ENCODE peak calls at places on chromosome 7, in nine cellular contexts. Q is T-helper 9 cell; H is stromal cell of bone marrow; D is smooth muscle cell of the brain vasculature; A is activated naive CD4-positive, alpha-beta T cell treated with anti-CD3 and anti-CD28 coated beads, Interleukin-2, amount 10 ng/mL, durations not matched to agents 7 days and 5 days; V is CD8-positive, alpha-beta T cell; F is choroid plexus epithelial cell; G is type B pancreatic cell; U is neural progenitor cell. L is an unnamed sample.

GRCh38 chr7:93720106-93720505 is 145.6 kb upstream of the CALCR start:
- DNase-seq in Q (no peak), H (no peak), D (no peak), A (no peak), V (no peak), F (peak; percentile 32), G (no peak), U (no peak), L (no peak)

GRCh38 chr7:30019960-30020359 is 6.5 kb downstream of the FKBP14 start:
- DNase-seq in Q (no peak), H (no peak), D (no peak), A (no peak), V (no peak), F (no peak), G (no peak), U (no peak), L (no peak)

GRCh38 chr7:98338441-98338840 is 57.0 kb downstream of the BRI3 start:
- DNase-seq in Q (no peak), H (no peak), D (no peak), A (no peak), V (no peak), F (no peak), G (no peak), U (no peak), L (no peak)

GRCh38 chr7:33804261-33804660 is 101.1 kb upstream of the BMPER start:
- DNase-seq in Q (no peak), H (no peak), D (no peak), A (no peak), V (no peak), F (no peak), G (no peak), U (no peak), L (no peak)

GRCh38 chr7:89316584-89316983 is 521.0 kb upstream of the TEX47 start:
- DNase-seq in Q (no peak), H (no peak), D (no peak), A (no peak), V (no peak), F (no peak), G (no peak), U (no peak), L (no peak)

GRCh38 chr7:33425385-33425784 is 296.0 kb downstream of the BBS9 start:
- DNase-seq in Q (no peak), H (no peak), D (no peak), A (no peak), V (no peak), F (peak; percentile 17), G (no peak), U (no peak), L (no peak)

GRCh38 chr7:135827391-135827790 is 78.8 kb upstream of the FAM180A start:
- DNase-seq in Q (no peak), H (no peak), D (no peak), A (no peak), V (no peak), F (no peak), G (no peak), U (no peak), L (no peak)

GRCh38 chr7:144835166-144835611 is 664 bp downstream of the TPK1 start:
- DNase-seq in Q (peak; percentile 16), H (peak; percentile 26), D (peak; percentile 36), A (no peak), V (peak; percentile 36), F (peak; percentile 73), G (no peak), U (peak; percentile 48), L (peak; percentile 62)

GRCh38 chr7:132997505-132997904 is 84.4 kb downstream of the CHCHD3 start:
- DNase-seq in Q (no peak), H (no peak), D (no peak), A (no peak), V (no peak), F (no peak), G (no peak), U (no peak), L (no peak)

GRCh38 chr7:73613954-73614735 is 10.2 kb downstream of the MLXIPL start:
- DNase-seq in Q (no peak), H (no peak), D (no peak), A (no peak), V (no peak), F (no peak), G (no peak), U (no peak), L (no peak)

GRCh38 chr7:130988443-130988842 is 254.4 kb upstream of the KLF14 start:
- DNase-seq in Q (no peak), H (no peak), D (no peak), A (peak; percentile 39), V (no peak), F (no peak), G (no peak), U (peak; percentile 61), L (no peak)

GRCh38 chr7:41472427-41473125 is 230.3 kb downstream of the INHBA start:
- DNase-seq in Q (no peak), H (peak; percentile 19), D (no peak), A (no peak), V (no peak), F (peak; percentile 51), G (no peak), U (no peak), L (no peak)

GRCh38 chr7:78852951-78853350 is 600.5 kb downstream of the MAGI2 start:
- DNase-seq in Q (no peak), H (peak; percentile 70), D (no peak), A (no peak), V (no peak), F (peak; percentile 4), G (no peak), U (no peak), L (no peak)

GRCh38 chr7:159166530-159166929 is 21.9 kb upstream of the VIPR2 start:
- DNase-seq in Q (no peak), H (no peak), D (no peak), A (no peak), V (no peak), F (no peak), G (no peak), U (no peak), L (no peak)

GRCh38 chr7:121872831-121873764 is at the start of gene PTPRZ1:
- DNase-seq in Q (no peak), H (no peak), D (no peak), A (no peak), V (no peak), F (peak; percentile 28), G (peak; percentile 73), U (peak; percentile 95), L (no peak)

GRCh38 chr7:53428045-53428444 is 392.6 kb downstream of the POM121L12 start:
- DNase-seq in Q (no peak), H (no peak), D (no peak), A (no peak), V (no peak), F (no peak), G (no peak), U (no peak), L (no peak)

GRCh38 chr7:141702047-141702567 is at the start of gene DENND11:
- DNase-seq in Q (peak; percentile 54), H (no peak), D (no peak), A (peak; percentile 58), V (peak; percentile 43), F (peak; percentile 23), G (peak; percentile 73), U (peak; percentile 82), L (peak; percentile 63)

GRCh38 chr7:45001138-45001694 is 1.2 kb downstream of the CCM2 start:
- DNase-seq in Q (peak; percentile 45), H (no peak), D (no peak), A (peak; percentile 70), V (peak; percentile 30), F (no peak), G (no peak), U (peak; percentile 46), L (peak; percentile 44)

GRCh38 chr7:636396-636795 is 90.1 kb upstream of the DNAAF5 start:
- DNase-seq in Q (peak; percentile 39), H (no peak), D (no peak), A (peak; percentile 54), V (peak; percentile 37), F (peak; percentile 38), G (no peak), U (peak; percentile 11), L (peak; percentile 49)

GRCh38 chr7:112272921-112273561 is 66.5 kb downstream of the ZNF277 start:
- DNase-seq in Q (no peak), H (no peak), D (no peak), A (no peak), V (no peak), F (peak; percentile 7), G (no peak), U (no peak), L (peak; percentile 35)

GRCh38 chr7:80611779-80612178 is 26.7 kb upstream of the CD36 start:
- DNase-seq in Q (no peak), H (peak; percentile 15), D (peak; percentile 77), A (no peak), V (no peak), F (peak; percentile 91), G (no peak), U (no peak), L (no peak)

GRCh38 chr7:10824154-10824553 is 149.5 kb upstream of the PHF14 start:
- DNase-seq in Q (no peak), H (no peak), D (no peak), A (no peak), V (no peak), F (no peak), G (no peak), U (no peak), L (no peak)

GRCh38 chr7:74012842-74013249 is 15.1 kb upstream of the ELN start:
- DNase-seq in Q (no peak), H (no peak), D (no peak), A (no peak), V (no peak), F (no peak), G (no peak), U (no peak), L (no peak)

GRCh38 chr7:92678291-92678920 is 88.2 kb upstream of the FAM133B start:
- DNase-seq in Q (no peak), H (no peak), D (no peak), A (no peak), V (no peak), F (no peak), G (no peak), U (no peak), L (no peak)

GRCh38 chr7:130966246-130967009 is 232.4 kb upstream of the KLF14 start:
- DNase-seq in Q (no peak), H (peak; percentile 82), D (no peak), A (no peak), V (no peak), F (peak; percentile 48), G (no peak), U (no peak), L (no peak)

GRCh38 chr7:103947026-103947655 is 42.3 kb downstream of the RELN start:
- DNase-seq in Q (no peak), H (no peak), D (no peak), A (no peak), V (no peak), F (no peak), G (no peak), U (no peak), L (no peak)

GRCh38 chr7:16668978-16669377 is 23.0 kb downstream of the BZW2 start:
- DNase-seq in Q (no peak), H (no peak), D (no peak), A (no peak), V (no peak), F (peak; percentile 61), G (no peak), U (no peak), L (no peak)

GRCh38 chr7:157021071-157021891 is 10.8 kb upstream of the MNX1 start:
- DNase-seq in Q (no peak), H (no peak), D (no peak), A (no peak), V (no peak), F (no peak), G (no peak), U (peak; percentile 74), L (no peak)